ENCODE peak calls at places on chromosomes 1 and 21, in ten cellular contexts. J is A549, W is ovary, C is testis, G is NB4, N is endothelial cell of umbilical vein, U is sigmoid colon, O is prostate gland, R is stomach, X is adrenal gland. D is an unnamed sample.

GRCh38 chr1:89866568-89866967 is 45.7 kb downstream of the LRRC8D start:
- DNase-seq in G (no peak), W (no peak), C (no peak), N (no peak), R (no peak), O (no peak), J (no peak), U (no peak), X (no peak), D (no peak)

GRCh38 chr1:158180741-158181576 is at the start of gene CD1D:
- DNase-seq in X (peak; percentile 18), O (no peak), G (peak; percentile 88), C (peak; percentile 45), R (no peak), W (no peak), N (no peak), U (peak; percentile 67), J (no peak), D (no peak)

GRCh38 chr1:84936116-84936810 is 43.3 kb upstream of the LPAR3 start:
- DNase-seq in C (peak; percentile 53), R (no peak), W (no peak), X (peak; percentile 32), U (no peak), O (peak; percentile 56), J (peak; percentile 46), N (peak; percentile 57), G (peak; percentile 73), D (peak; percentile 27)

GRCh38 chr1:218392717-218393116 is 47.6 kb downstream of the TGFB2 start:
- DNase-seq in N (no peak), G (no peak), R (no peak), U (no peak), W (no peak), C (no peak), J (no peak), X (no peak), O (no peak), D (no peak)

GRCh38 chr1:205579711-205580110 is 52.1 kb downstream of the ELK4 start:
- DNase-seq in O (no peak), J (no peak), R (no peak), G (no peak), U (peak; percentile 56), W (no peak), C (no peak), X (no peak), N (no peak), D (no peak)

GRCh38 chr1:91742848-91743292 is 143.1 kb downstream of the TGFBR3 start:
- DNase-seq in J (no peak), U (peak; percentile 91), R (no peak), N (peak; percentile 77), C (peak; percentile 32), G (no peak), X (no peak), W (peak; percentile 48), O (peak; percentile 55), D (peak; percentile 25)

GRCh38 chr21:34745557-34746255 is 76.9 kb downstream of the CLIC6 start:
- DNase-seq in C (peak; percentile 73), R (peak; percentile 73), U (peak; percentile 84), W (peak; percentile 53), J (peak; percentile 76), G (peak; percentile 87), N (peak; percentile 74), O (peak; percentile 61), X (peak; percentile 56), D (peak; percentile 82)

GRCh38 chr1:10530281-10530740 is 55.6 kb downstream of the PEX14 start:
- DNase-seq in U (peak; percentile 82), O (peak; percentile 64), R (peak; percentile 61), W (peak; percentile 60), J (no peak), G (peak; percentile 44), X (peak; percentile 69), N (peak; percentile 44), C (peak; percentile 52), D (peak; percentile 40)

GRCh38 chr1:179090522-179090921 is 8.7 kb downstream of the TOR3A start:
- DNase-seq in N (no peak), O (no peak), G (peak; percentile 21), X (no peak), J (no peak), W (no peak), U (no peak), R (peak; percentile 4), C (no peak), D (no peak)

GRCh38 chr1:24957016-24957807 is 27.1 kb upstream of the RUNX3 start:
- DNase-seq in C (no peak), W (no peak), J (no peak), R (no peak), N (no peak), O (no peak), X (no peak), G (no peak), U (peak; percentile 46), D (no peak)

GRCh38 chr1:165650981-165651625 is 20.1 kb downstream of the MGST3 start:
- DNase-seq in J (peak; percentile 34), C (no peak), X (no peak), R (no peak), O (no peak), U (no peak), W (no peak), G (no peak), N (peak; percentile 26), D (no peak)

GRCh38 chr1:153346067-153346723 is 2.4 kb downstream of the PGLYRP4 start:
- DNase-seq in C (no peak), X (no peak), N (no peak), U (no peak), J (no peak), G (no peak), O (no peak), R (no peak), W (no peak), D (no peak)

DNA sequence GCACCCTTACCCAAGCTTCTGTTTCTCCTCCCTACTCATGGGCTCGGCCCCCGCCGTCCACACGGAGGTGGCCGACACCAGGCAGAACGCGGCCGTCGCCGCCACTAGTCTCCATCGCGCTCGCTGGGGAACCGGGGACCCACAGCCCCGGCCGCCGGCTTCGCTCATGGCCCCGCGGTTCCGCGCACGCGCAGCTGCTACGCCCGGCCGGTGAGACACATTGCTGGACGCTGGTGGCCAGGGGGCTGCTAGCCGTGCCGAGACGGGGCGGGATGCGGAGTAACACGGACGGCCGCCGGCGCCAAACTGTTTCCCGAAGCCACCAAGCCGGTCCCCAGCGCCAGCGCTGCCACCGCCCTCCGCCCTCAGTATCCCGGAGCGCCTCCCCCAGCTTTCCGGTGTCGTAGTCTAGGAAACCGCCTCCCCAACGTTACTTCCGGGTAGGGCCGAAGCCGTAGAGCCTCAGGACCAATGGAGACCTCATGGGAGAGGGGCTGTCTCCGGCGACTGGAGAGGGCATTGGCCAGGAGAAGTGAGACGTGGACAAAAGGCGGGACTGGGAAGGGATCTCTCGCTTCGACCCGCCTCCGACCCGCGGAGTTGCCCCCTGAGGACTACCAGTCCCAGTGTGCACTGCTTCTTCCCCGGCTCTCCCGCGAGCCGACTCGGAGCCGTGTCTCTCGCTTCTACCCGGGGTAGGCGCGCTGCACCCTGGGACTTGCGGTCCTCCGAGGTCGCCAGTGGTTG is at the start of gene EDEM3:
- DNase-seq in J (peak; percentile 99), G (peak; percentile 99), R (peak; percentile 98), N (peak; percentile 99), U (peak; percentile 100), X (peak; percentile 98), W (peak; percentile 97), O (peak; percentile 99), C (peak; percentile 100), D (peak; percentile 92)
- TF ChIP-seq POLR2A in J (peak; percentile 78), G (peak; percentile 83), R (no peak), N (peak; percentile 93), U (peak; percentile 92), X (peak; percentile 87), W (peak; percentile 92), O (peak; percentile 94), C (peak; percentile 94), D (peak; percentile 95)

GRCh38 chr21:25501448-25501847 is 105.8 kb downstream of the MRPL39 start:
- DNase-seq in N (no peak), R (no peak), W (no peak), O (no peak), X (no peak), G (no peak), J (no peak), C (no peak), U (no peak), D (no peak)
- TF ChIP-seq POLR2A in N (no peak), R (no peak), W (no peak), O (no peak), X (no peak), G (no peak), J (no peak), C (no peak), U (no peak), D (no peak)

DNA sequence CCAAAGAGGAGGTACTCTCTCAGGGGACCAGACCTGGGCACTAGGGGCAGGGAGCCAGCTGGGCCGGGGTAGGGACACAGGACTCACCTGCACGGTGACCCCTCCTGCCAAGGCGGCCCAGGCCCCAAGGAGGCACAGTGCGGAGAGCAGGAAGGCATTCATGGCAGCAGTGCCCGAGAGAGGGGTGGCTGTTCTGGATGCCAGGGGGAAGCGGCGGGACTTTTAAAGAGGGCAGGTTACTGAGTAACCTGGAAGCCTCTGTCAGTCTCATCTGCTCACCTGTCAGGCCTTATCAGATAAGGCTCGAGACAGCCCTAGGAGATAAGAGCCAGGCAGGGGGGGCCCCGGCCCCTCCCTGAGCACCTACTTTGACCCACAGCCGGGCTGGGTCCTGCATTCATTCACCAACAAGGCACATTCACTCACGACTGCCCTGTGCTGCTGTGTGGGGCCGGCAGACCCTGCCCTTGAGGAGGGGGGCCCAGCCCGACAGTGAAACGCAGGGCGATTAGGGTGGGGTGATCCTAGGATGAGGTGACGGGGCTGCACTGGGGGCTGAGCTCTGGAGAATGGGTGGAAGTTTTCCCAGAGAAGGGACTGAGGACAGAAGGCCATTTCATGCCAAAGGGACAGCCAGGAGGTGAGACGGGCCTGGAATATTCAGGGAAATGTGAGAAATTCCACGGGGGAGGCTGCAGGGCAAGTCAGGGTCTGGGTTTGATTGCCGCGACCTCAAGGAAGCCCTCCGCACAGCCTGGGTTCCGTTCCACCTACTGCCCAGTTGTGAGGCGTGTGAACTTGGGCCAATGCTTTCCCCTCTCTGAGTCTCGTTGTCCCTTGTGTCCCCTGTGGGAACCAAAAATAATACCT is at the start of gene GUCA2A:
- DNase-seq in R (no peak), C (no peak), N (no peak), O (no peak), J (no peak), U (peak; percentile 48), W (no peak), X (no peak), G (no peak), D (no peak)
- TF ChIP-seq POLR2A in R (no peak), C (no peak), N (no peak), O (no peak), J (no peak), U (no peak), W (no peak), X (no peak), G (no peak), D (no peak)

GRCh38 chr1:7956218-7957032 is 5.1 kb upstream of the PARK7 start:
- DNase-seq in X (no peak), O (no peak), R (no peak), U (no peak), W (no peak), G (no peak), J (no peak), C (no peak), N (no peak), D (peak; percentile 42)

GRCh38 chr1:7954683-7955082 is 6.8 kb upstream of the PARK7 start:
- DNase-seq in G (peak; percentile 12), X (no peak), W (no peak), R (no peak), O (no peak), U (no peak), J (no peak), C (no peak), N (peak; percentile 9), D (no peak)

GRCh38 chr1:7948950-7949349 is 8.3 kb upstream of the TNFRSF9 start:
- DNase-seq in X (no peak), W (no peak), G (no peak), J (no peak), R (no peak), U (no peak), O (no peak), N (no peak), C (no peak), D (peak; percentile 79)

GRCh38 chr1:7953850-7954609 is 7.5 kb upstream of the PARK7 start:
- DNase-seq in X (peak; percentile 94), N (peak; percentile 83), R (peak; percentile 96), J (peak; percentile 95), C (peak; percentile 98), U (peak; percentile 98), G (peak; percentile 99), O (peak; percentile 85), W (peak; percentile 93), D (no peak)
- TF ChIP-seq POLR2A in X (peak; percentile 79), N (peak; percentile 77), R (no peak), J (peak; percentile 46), C (no peak), U (peak; percentile 73), G (peak; percentile 87), O (peak; percentile 58), W (peak; percentile 70), D (no peak)

D was measured in H54.